ENCODE peak calls at places on chromosomes 2 and 18, in seven cellular contexts. F is Right ventricle myocardium superior; Z is effector memory CD4-positive, alpha-beta T cell; O is foreskin melanocyte; G is pancreas; B is ecto neural progenitor cell; R is NCI-H345. W is an unnamed sample.

GRCh38 chr2:65545818-65546217 is 113.4 kb upstream of the SPRED2 start:
- DNase-seq in F (no peak), Z (no peak), O (peak), G (no peak), B (no peak), R (no peak), W (no peak)

GRCh38 chr2:120763931-120764330 is 28.3 kb downstream of the GLI2 start:
- DNase-seq in F (no peak), Z (no peak), O (no peak), G (no peak), B (no peak), R (no peak), W (no peak)

GRCh38 chr2:114543106-114543806 is 100.8 kb downstream of the DPP10 start:
- DNase-seq in F (peak), Z (no peak), O (no peak), G (peak), B (no peak), R (no peak), W (no peak)

GRCh38 chr18:68574311-68574710 is 140.6 kb downstream of the TMX3 start:
- DNase-seq in F (no peak), Z (no peak), O (no peak), G (no peak), B (no peak), R (no peak), W (no peak)

GRCh38 chr2:96103388-96103705 is 13.0 kb downstream of the ADRA2B start:
- DNase-seq in F (no peak), Z (no peak), O (no peak), G (no peak), B (no peak), R (no peak), W (no peak)

GRCh38 chr2:238265605-238266004 is 22.8 kb downstream of the PER2 start:
- DNase-seq in F (no peak), Z (no peak), O (no peak), G (no peak), B (no peak), R (no peak), W (no peak)

GRCh38 chr18:51028201-51028805 is 1.7 kb upstream of the SMAD4 start:
- DNase-seq in F (no peak), Z (no peak), O (no peak), G (no peak), B (no peak), R (peak), W (no peak)

GRCh38 chr2:36805635-36806224 is 109.2 kb downstream of the VIT start:
- DNase-seq in F (no peak), Z (no peak), O (no peak), G (no peak), B (no peak), R (no peak), W (no peak)

GRCh38 chr2:172103471-172104292 is 982 bp upstream of the DLX2 start:
- DNase-seq in F (peak), Z (peak), O (peak), G (peak), B (peak), R (peak), W (peak)

GRCh38 chr2:203730076-203730729 is 23.8 kb downstream of the CD28 start:
- DNase-seq in F (no peak), Z (no peak), O (no peak), G (no peak), B (no peak), R (no peak), W (no peak)

GRCh38 chr2:215773728-215774127 is 239.6 kb downstream of the MREG start:
- DNase-seq in F (no peak), Z (no peak), O (peak), G (no peak), B (no peak), R (no peak), W (no peak)

GRCh38 chr2:173584676-173585453 is 230.2 kb downstream of the CDCA7 start:
- DNase-seq in F (no peak), Z (no peak), O (no peak), G (no peak), B (no peak), R (no peak), W (no peak)

GRCh38 chr18:58095251-58095650 is 51.2 kb downstream of the NEDD4L start:
- DNase-seq in F (no peak), Z (no peak), O (no peak), G (no peak), B (peak), R (no peak), W (no peak)